ENCODE peak calls at places on chromosomes 1 and 21, in five cellular contexts. Q is SW480, T is SHP77, W is AG10803, R is H7. X is an unnamed sample.

GRCh38 chr1:87093286-87093685 is 178.9 kb downstream of the HS2ST1 start:
- DNase-seq in Q (no peak), T (no peak), W (no peak), R (no peak), X (no peak)

GRCh38 chr21:34012640-34013039 is 60.7 kb upstream of the MRPS6 start:
- DNase-seq in Q (no peak), T (no peak), W (no peak), R (no peak), X (no peak)

GRCh38 chr1:27669876-27670275 is 2.1 kb downstream of the IFI6 start:
- DNase-seq in Q (no peak), T (no peak), W (no peak), R (no peak), X (no peak)

GRCh38 chr1:66571789-66572188 is 37.8 kb downstream of the SGIP1 start:
- DNase-seq in Q (no peak), T (no peak), W (peak), R (no peak), X (peak)

GRCh38 chr1:2975466-2976179 is 45.6 kb upstream of the ACTRT2 start:
- DNase-seq in Q (no peak), T (no peak), W (no peak), R (no peak), X (no peak)

GRCh38 chr21:44916965-44917364 is 3.7 kb downstream of the ITGB2 start:
- DNase-seq in Q (no peak), T (no peak), W (no peak), R (no peak), X (no peak)

GRCh38 chr1:113811353-113811887 is 856 bp downstream of the RSBN1 start:
- DNase-seq in Q (peak), T (peak), W (peak), R (peak), X (peak)

GRCh38 chr1:37477198-37477931 is 3.0 kb downstream of the ZC3H12A start:
- DNase-seq in Q (peak), T (no peak), W (peak), R (peak), X (no peak)

GRCh38 chr1:218809625-218810024 is 364.1 kb upstream of the LYPLAL1 start:
- DNase-seq in Q (peak), T (no peak), W (no peak), R (no peak), X (no peak)

GRCh38 chr1:19605884-19606442 is 38.1 kb upstream of the NBL1 start:
- DNase-seq in Q (no peak), T (no peak), W (peak), R (no peak), X (no peak)

GRCh38 chr1:30847358-30847972 is 61.1 kb downstream of the SDC3 start:
- DNase-seq in Q (peak), T (peak), W (no peak), R (peak), X (no peak)

GRCh38 chr1:175090775-175091174 is 23.1 kb downstream of the TNN start:
- DNase-seq in Q (no peak), T (no peak), W (no peak), R (no peak), X (no peak)

GRCh38 chr1:41576206-41576605 is 91.7 kb upstream of the EDN2 start:
- DNase-seq in Q (no peak), T (no peak), W (no peak), R (no peak), X (no peak)

GRCh38 chr1:19460535-19461351 is 24.6 kb downstream of the CAPZB start:
- DNase-seq in Q (no peak), T (no peak), W (no peak), R (peak), X (no peak)

GRCh38 chr1:200038987-200039848 is 11.7 kb downstream of the NR5A2 start:
- DNase-seq in Q (peak), T (no peak), W (peak), R (peak), X (no peak)

GRCh38 chr1:46983825-46984586 is 39.5 kb upstream of the CYP4X1 start:
- DNase-seq in Q (no peak), T (no peak), W (no peak), R (no peak), X (no peak)

GRCh38 chr1:173429517-173430477 is 47.3 kb upstream of the PRDX6 start:
- DNase-seq in Q (peak), T (peak), W (peak), R (peak), X (peak)

GRCh38 chr1:44810101-44810761 is 1.9 kb downstream of the BTBD19 start:
- DNase-seq in Q (no peak), T (no peak), W (peak), R (no peak), X (no peak)

GRCh38 chr1:98821379-98821778 is 159.9 kb downstream of the SNX7 start:
- DNase-seq in Q (no peak), T (no peak), W (no peak), R (no peak), X (no peak)

GRCh38 chr1:108816049-108816882 is 40.6 kb downstream of the AKNAD1 start:
- DNase-seq in Q (peak), T (peak), W (peak), R (peak), X (peak)

GRCh38 chr1:210070531-210070930 is 132.5 kb downstream of the SYT14 start:
- DNase-seq in Q (no peak), T (no peak), W (no peak), R (no peak), X (no peak)

GRCh38 chr1:177077734-177078489 is 86.6 kb downstream of the ASTN1 start:
- DNase-seq in Q (no peak), T (no peak), W (peak), R (no peak), X (peak)

GRCh38 chr1:98827041-98827440 is 165.5 kb downstream of the SNX7 start:
- DNase-seq in Q (no peak), T (no peak), W (no peak), R (no peak), X (no peak)

GRCh38 chr1:46041974-46042373 is 90.5 kb downstream of the PIK3R3 start:
- DNase-seq in Q (no peak), T (peak), W (peak), R (no peak), X (no peak)

GRCh38 chr1:95069711-95070093 is 3.0 kb downstream of the ALG14 start:
- DNase-seq in Q (no peak), T (no peak), W (no peak), R (no peak), X (no peak)

GRCh38 chr1:25104932-25105561 is 127.3 kb downstream of the SYF2 start:
- DNase-seq in Q (no peak), T (no peak), W (no peak), R (no peak), X (no peak)

X was measured in HS-5.